ENCODE peak calls at places on chromosomes 6 and 20, in four cellular contexts. One of them, this sample, is unnamed.
A peak's percentile ranks its signal among the peaks of the same experiment; 100 is the strongest.

GRCh38 chr20:32110727-32111126 is 1.2 kb downstream of the TM9SF4 start:
- DNase-seq in neuronal stem cell: no peak
- DNase-seq in fibroblast of lung: no peak
- DNase-seq in astrocyte: no peak
- DNase-seq in this sample: no peak

GRCh38 chr6:70901324-70901723 is 55.5 kb downstream of the B3GAT2 start:
- DNase-seq in neuronal stem cell: no peak
- DNase-seq in fibroblast of lung: no peak
- DNase-seq in astrocyte: no peak
- DNase-seq in this sample: no peak

GRCh38 chr6:37693546-37694250 is 4.0 kb downstream of the MDGA1 start:
- DNase-seq in neuronal stem cell: no peak
- DNase-seq in fibroblast of lung: no peak
- DNase-seq in astrocyte: no peak
- DNase-seq in this sample: no peak

GRCh38 chr6:125363010-125363359 is 61.2 kb upstream of the HDDC2 start:
- DNase-seq in neuronal stem cell: peak; percentile 48
- DNase-seq in fibroblast of lung: peak; percentile 72
- DNase-seq in astrocyte: peak; percentile 60
- DNase-seq in this sample: no peak

GRCh38 chr6:158040804-158041347 is 59.2 kb downstream of the SYNJ2 start:
- DNase-seq in neuronal stem cell: no peak
- DNase-seq in fibroblast of lung: peak; percentile 84
- DNase-seq in astrocyte: peak; percentile 84
- DNase-seq in this sample: no peak

GRCh38 chr20:61169870-61170269 is 82.2 kb upstream of the CDH4 start:
- DNase-seq in neuronal stem cell: no peak
- DNase-seq in fibroblast of lung: no peak
- DNase-seq in astrocyte: no peak
- DNase-seq in this sample: no peak

GRCh38 chr6:134908906-134909516 is 40.9 kb downstream of the ALDH8A1 start:
- DNase-seq in neuronal stem cell: no peak
- DNase-seq in fibroblast of lung: peak; percentile 99
- DNase-seq in astrocyte: peak; percentile 100
- DNase-seq in this sample: no peak

GRCh38 chr6:18823782-18824386 is 436.7 kb downstream of the RNF144B start:
- DNase-seq in neuronal stem cell: no peak
- DNase-seq in fibroblast of lung: peak; percentile 1
- DNase-seq in astrocyte: peak; percentile 0
- DNase-seq in this sample: peak; percentile 48

GRCh38 chr6:35082733-35083403 is 58.3 kb downstream of the TCP11 start:
- DNase-seq in neuronal stem cell: no peak
- DNase-seq in fibroblast of lung: no peak
- DNase-seq in astrocyte: no peak
- DNase-seq in this sample: no peak

GRCh38 chr20:19317240-19318069 is 105.0 kb downstream of the SLC24A3 start:
- DNase-seq in neuronal stem cell: no peak
- DNase-seq in fibroblast of lung: no peak
- DNase-seq in astrocyte: no peak
- DNase-seq in this sample: no peak

GRCh38 chr20:21342656-21343345 is 39.7 kb downstream of the XRN2 start:
- DNase-seq in neuronal stem cell: no peak
- DNase-seq in fibroblast of lung: peak; percentile 56
- DNase-seq in astrocyte: peak; percentile 24
- DNase-seq in this sample: no peak

GRCh38 chr6:36682328-36683144 is 4.0 kb downstream of the CDKN1A start:
- DNase-seq in neuronal stem cell: no peak
- DNase-seq in fibroblast of lung: no peak
- DNase-seq in astrocyte: peak; percentile 11
- DNase-seq in this sample: no peak

GRCh38 chr20:49634116-49634515 is 66.2 kb upstream of the PTGIS start:
- DNase-seq in neuronal stem cell: no peak
- DNase-seq in fibroblast of lung: no peak
- DNase-seq in astrocyte: no peak
- DNase-seq in this sample: no peak

GRCh38 chr6:107550241-107550840 is 60.4 kb downstream of the SOBP start:
- DNase-seq in neuronal stem cell: no peak
- DNase-seq in fibroblast of lung: no peak
- DNase-seq in astrocyte: no peak
- DNase-seq in this sample: no peak

GRCh38 chr6:30361661-30362060 is 16.7 kb downstream of the RPP21 start:
- DNase-seq in neuronal stem cell: no peak
- DNase-seq in fibroblast of lung: no peak
- DNase-seq in astrocyte: no peak
- DNase-seq in this sample: no peak

GRCh38 chr6:15427360-15428070 is 181.6 kb downstream of the JARID2 start:
- DNase-seq in neuronal stem cell: no peak
- DNase-seq in fibroblast of lung: no peak
- DNase-seq in astrocyte: no peak
- DNase-seq in this sample: no peak

GRCh38 chr6:98601697-98602096 is 232.7 kb upstream of the POU3F2 start:
- DNase-seq in neuronal stem cell: peak; percentile 24
- DNase-seq in fibroblast of lung: no peak
- DNase-seq in astrocyte: no peak
- DNase-seq in this sample: no peak

GRCh38 chr20:10568032-10568431 is 105.8 kb downstream of the JAG1 start:
- DNase-seq in neuronal stem cell: no peak
- DNase-seq in fibroblast of lung: no peak
- DNase-seq in astrocyte: no peak
- DNase-seq in this sample: no peak

GRCh38 chr6:28757429-28758045 is 166.2 kb downstream of the TRIM27 start:
- DNase-seq in neuronal stem cell: no peak
- DNase-seq in fibroblast of lung: no peak
- DNase-seq in astrocyte: no peak
- DNase-seq in this sample: no peak

GRCh38 chr6:14571728-14572127 is 454.2 kb downstream of the CD83 start:
- DNase-seq in neuronal stem cell: no peak
- DNase-seq in fibroblast of lung: no peak
- DNase-seq in astrocyte: no peak
- DNase-seq in this sample: no peak

GRCh38 chr6:109874086-109874485 is 104.0 kb upstream of the GPR6 start:
- DNase-seq in neuronal stem cell: no peak
- DNase-seq in fibroblast of lung: no peak
- DNase-seq in astrocyte: no peak
- DNase-seq in this sample: no peak

GRCh38 chr20:62245911-62246280 is 7.6 kb downstream of the OSBPL2 start:
- DNase-seq in neuronal stem cell: no peak
- DNase-seq in fibroblast of lung: no peak
- DNase-seq in astrocyte: no peak
- DNase-seq in this sample: no peak

GRCh38 chr20:62246431-62246830 is 8.1 kb downstream of the OSBPL2 start:
- DNase-seq in neuronal stem cell: no peak
- DNase-seq in fibroblast of lung: no peak
- DNase-seq in astrocyte: no peak
- DNase-seq in this sample: no peak

GRCh38 chr20:62252342-62252966 is 14.1 kb downstream of the OSBPL2 start:
- DNase-seq in neuronal stem cell: no peak
- DNase-seq in fibroblast of lung: no peak
- DNase-seq in astrocyte: no peak
- DNase-seq in this sample: no peak

GRCh38 chr20:62246872-62247652 is 8.7 kb downstream of the OSBPL2 start:
- DNase-seq in neuronal stem cell: no peak
- DNase-seq in fibroblast of lung: no peak
- DNase-seq in astrocyte: no peak
- DNase-seq in this sample: no peak

DNA sequence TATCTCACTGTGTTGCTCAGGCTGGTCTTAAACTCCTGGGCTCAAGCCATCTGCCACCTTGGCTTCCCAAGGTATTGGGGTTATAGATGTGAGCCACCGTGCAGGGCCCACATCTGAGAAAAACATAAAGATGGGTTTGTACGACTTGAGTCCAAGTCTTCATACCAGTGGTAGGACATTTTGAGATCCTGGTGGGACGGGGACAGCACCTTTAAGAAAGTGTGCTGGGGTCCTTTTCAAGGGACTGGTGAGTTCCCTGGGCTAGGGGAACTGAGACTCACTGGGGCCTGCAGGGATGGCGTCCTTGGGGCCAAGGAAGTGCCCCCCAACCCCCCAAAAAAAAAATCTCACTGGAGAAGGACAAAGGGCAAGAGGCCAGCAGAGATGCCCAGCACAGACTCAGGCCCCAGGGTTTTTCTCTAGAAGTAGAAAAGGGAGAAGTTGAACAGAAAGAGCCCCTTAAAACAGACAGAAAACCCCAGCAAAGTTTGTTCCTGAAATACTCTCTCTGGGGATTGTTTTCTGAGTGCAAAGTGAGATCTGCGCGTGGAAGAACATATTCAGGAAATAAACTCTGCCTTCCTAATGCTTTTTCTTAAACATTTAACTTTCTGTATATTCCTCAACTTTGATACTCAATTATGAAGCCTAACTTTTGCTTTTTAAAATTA is 10.7 kb downstream of the OSBPL2 start:
- DNase-seq in neuronal stem cell: no peak
- DNase-seq in fibroblast of lung: no peak
- DNase-seq in astrocyte: no peak
- DNase-seq in this sample: no peak
- H3K9ac ChIP-seq in neuronal stem cell: no peak overlapping the region
- H3K9ac ChIP-seq in fibroblast of lung: no peak overlapping the region
- H3K9ac ChIP-seq in astrocyte: no peak overlapping the region
- H3K9ac ChIP-seq in this sample: no peak overlapping the region

GRCh38 chr6:164581563-164581962 is 727.8 kb downstream of the C6orf118 start:
- DNase-seq in neuronal stem cell: no peak
- DNase-seq in fibroblast of lung: no peak
- DNase-seq in astrocyte: no peak
- DNase-seq in this sample: no peak

GRCh38 chr6:164578616-164579015 is 730.8 kb downstream of the C6orf118 start:
- DNase-seq in neuronal stem cell: no peak
- DNase-seq in fibroblast of lung: no peak
- DNase-seq in astrocyte: no peak
- DNase-seq in this sample: no peak

GRCh38 chr6:164579035-164579434 is 730.4 kb downstream of the C6orf118 start:
- DNase-seq in neuronal stem cell: no peak
- DNase-seq in fibroblast of lung: no peak
- DNase-seq in astrocyte: no peak
- DNase-seq in this sample: no peak
- H3K9me3 ChIP-seq in neuronal stem cell: peaks cover 10% of the 10 kb centered on the region
- H3K9me3 ChIP-seq in fibroblast of lung: no peaks in the 10 kb centered on the region
- H3K9me3 ChIP-seq in astrocyte: peaks cover 4% of the 10 kb centered on the region
- H3K9me3 ChIP-seq in this sample: no peaks in the 10 kb centered on the region

GRCh38 chr6:137808836-137809315 is 58.2 kb upstream of the TNFAIP3 start:
- DNase-seq in neuronal stem cell: no peak
- DNase-seq in fibroblast of lung: no peak
- DNase-seq in astrocyte: no peak
- DNase-seq in this sample: no peak
- H3K9ac ChIP-seq in neuronal stem cell: no peak overlapping the region
- H3K9ac ChIP-seq in fibroblast of lung: no peak overlapping the region
- H3K9ac ChIP-seq in astrocyte: peak overlapping the region; percentile 47
- H3K9ac ChIP-seq in this sample: no peak overlapping the region

GRCh38 chr20:55935448-55936221 is 69.7 kb downstream of the CBLN4 start:
- DNase-seq in neuronal stem cell: no peak
- DNase-seq in fibroblast of lung: no peak
- DNase-seq in astrocyte: no peak
- DNase-seq in this sample: no peak

DNA sequence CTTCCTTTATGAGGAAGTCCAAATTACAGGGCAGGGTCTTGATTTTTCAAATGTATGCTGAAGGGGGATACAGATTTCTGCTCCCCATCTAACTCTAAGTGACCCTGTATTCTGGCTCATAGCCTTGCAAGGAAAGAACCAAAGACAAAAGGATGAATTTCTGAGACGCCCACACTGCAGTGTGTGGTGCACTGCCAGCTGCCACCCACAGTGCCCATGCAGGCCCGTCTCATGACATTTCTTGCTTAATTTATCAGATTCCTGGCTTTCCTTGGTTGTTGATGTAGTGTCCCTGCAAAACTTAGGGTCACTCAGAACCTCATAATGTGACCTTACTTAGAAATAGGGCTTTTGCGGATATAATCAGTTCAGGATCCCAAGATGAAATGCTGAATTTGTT is 68.0 kb downstream of the CBLN4 start:
- DNase-seq in neuronal stem cell: no peak
- DNase-seq in fibroblast of lung: no peak
- DNase-seq in astrocyte: no peak
- DNase-seq in this sample: no peak
- H3K9me3 ChIP-seq in neuronal stem cell: peaks cover 4% of the 10 kb centered on the region
- H3K9me3 ChIP-seq in fibroblast of lung: no peaks in the 10 kb centered on the region
- H3K9me3 ChIP-seq in astrocyte: no peaks in the 10 kb centered on the region
- H3K9me3 ChIP-seq in this sample: no peaks in the 10 kb centered on the region

GRCh38 chr6:155215906-155216305 is 47.9 kb upstream of the CLDN20 start:
- DNase-seq in neuronal stem cell: no peak
- DNase-seq in fibroblast of lung: no peak
- DNase-seq in astrocyte: no peak
- DNase-seq in this sample: no peak
- H3K9ac ChIP-seq in neuronal stem cell: no peak overlapping the region
- H3K9ac ChIP-seq in fibroblast of lung: no peak overlapping the region
- H3K9ac ChIP-seq in astrocyte: no peak overlapping the region
- H3K9ac ChIP-seq in this sample: no peak overlapping the region

DNA sequence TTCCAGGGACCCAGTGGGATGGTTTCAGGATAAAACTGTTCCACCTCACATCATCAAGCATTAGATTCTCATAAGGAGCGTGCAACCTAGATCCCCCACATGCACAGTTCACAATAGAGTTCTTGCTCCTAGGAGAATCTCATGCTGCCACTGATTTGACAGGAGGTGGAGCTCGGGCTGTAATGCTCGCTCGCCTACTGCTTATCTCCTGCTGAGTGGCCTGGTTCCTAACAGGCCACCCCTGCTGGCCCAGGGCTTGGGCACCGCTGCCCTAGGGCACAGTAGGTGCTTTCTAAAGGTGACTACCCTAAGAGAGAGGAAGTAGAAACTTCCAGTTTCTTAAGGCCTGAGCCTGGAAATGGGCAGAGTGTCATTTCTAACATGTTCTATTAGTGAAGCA is 656.9 kb downstream of the PRKN start:
- DNase-seq in neuronal stem cell: no peak
- DNase-seq in fibroblast of lung: no peak
- DNase-seq in astrocyte: no peak
- DNase-seq in this sample: no peak
- H3K9me3 ChIP-seq in neuronal stem cell: no peaks in the 10 kb centered on the region
- H3K9me3 ChIP-seq in fibroblast of lung: no peaks in the 10 kb centered on the region
- H3K9me3 ChIP-seq in astrocyte: no peaks in the 10 kb centered on the region
- H3K9me3 ChIP-seq in this sample: no peaks in the 10 kb centered on the region

GRCh38 chr6:5832621-5833107 is 174.1 kb downstream of the NRN1 start:
- DNase-seq in neuronal stem cell: no peak
- DNase-seq in fibroblast of lung: no peak
- DNase-seq in astrocyte: no peak
- DNase-seq in this sample: no peak
- H3K9ac ChIP-seq in neuronal stem cell: no peak overlapping the region
- H3K9ac ChIP-seq in fibroblast of lung: no peak overlapping the region
- H3K9ac ChIP-seq in astrocyte: no peak overlapping the region
- H3K9ac ChIP-seq in this sample: no peak overlapping the region

This sample was measured in SK-N-MC.